ENCODE peak calls at places on chromosomes 4 and X, in six cellular contexts. D is body of pancreas; J is A549; E is mesothelial cell of epicardium; X is activated CD8-positive, alpha-beta T cell treated with anti-CD3 and anti-CD28 coated beads for 36 hours; Z is ovary. G is an unnamed sample.

GRCh38 chr4:118280501-118281218 is 72.1 kb downstream of the PRSS12 start:
- DNase-seq in D (peak; percentile 71), J (peak; percentile 18), E (peak; percentile 49), X (peak; percentile 57), Z (no peak), G (no peak)

GRCh38 chr4:156677136-156677535 is 294.5 kb downstream of the PDGFC start:
- DNase-seq in D (no peak), J (peak; percentile 20), E (no peak), X (no peak), Z (no peak), G (peak; percentile 20)

GRCh38 chr4:151717909-151718613 is 42.7 kb downstream of the GATB start:
- DNase-seq in D (no peak), J (no peak), E (no peak), X (no peak), Z (no peak), G (no peak)

GRCh38 chr4:109578846-109579245 is 18.8 kb downstream of the MCUB start:
- DNase-seq in D (no peak), J (no peak), E (no peak), X (no peak), Z (no peak), G (no peak)

GRCh38 chr4:139299536-139299935 is 1.8 kb upstream of the NAA15 start:
- DNase-seq in D (no peak), J (no peak), E (no peak), X (no peak), Z (no peak), G (no peak)

GRCh38 chr4:77437079-77437478 is 168.5 kb upstream of the CXCL13 start:
- DNase-seq in D (no peak), J (no peak), E (no peak), X (no peak), Z (no peak), G (no peak)

GRCh38 chr4:161132715-161133425 is 1030.9 kb downstream of the FSTL5 start:
- DNase-seq in D (no peak), J (no peak), E (no peak), X (no peak), Z (no peak), G (no peak)

GRCh38 chr4:184450045-184450444 is 24.3 kb downstream of the IRF2 start:
- DNase-seq in D (no peak), J (no peak), E (no peak), X (no peak), Z (no peak), G (no peak)

GRCh38 chr4:69910016-69910782 is 20.7 kb upstream of the CSN1S1 start:
- DNase-seq in D (no peak), J (no peak), E (no peak), X (no peak), Z (no peak), G (peak; percentile 9)

GRCh38 chr4:3710451-3711182 is 55.6 kb upstream of the ADRA2C start:
- DNase-seq in D (peak; percentile 28), J (no peak), E (no peak), X (no peak), Z (peak; percentile 60), G (no peak)

GRCh38 chr4:181796502-181796901 is 446.7 kb upstream of the TENM3 start:
- DNase-seq in D (no peak), J (no peak), E (no peak), X (no peak), Z (no peak), G (no peak)

GRCh38 chrX:65601126-65601525 is 66.3 kb upstream of the MSN start:
- DNase-seq in D (no peak), J (no peak), E (no peak), X (peak; percentile 55), Z (no peak), G (no peak)

GRCh38 chrX:65596270-65596669 is 61.7 kb upstream of the LAS1L start:
- DNase-seq in D (no peak), J (no peak), E (no peak), X (peak; percentile 76), Z (no peak), G (peak; percentile 33)

GRCh38 chrX:65600106-65600505 is 65.5 kb upstream of the LAS1L start:
- DNase-seq in D (no peak), J (no peak), E (no peak), X (no peak), Z (no peak), G (no peak)

GRCh38 chrX:65598559-65599147 is 64.1 kb upstream of the LAS1L start:
- DNase-seq in D (no peak), J (no peak), E (no peak), X (peak; percentile 16), Z (no peak), G (no peak)

DNA sequence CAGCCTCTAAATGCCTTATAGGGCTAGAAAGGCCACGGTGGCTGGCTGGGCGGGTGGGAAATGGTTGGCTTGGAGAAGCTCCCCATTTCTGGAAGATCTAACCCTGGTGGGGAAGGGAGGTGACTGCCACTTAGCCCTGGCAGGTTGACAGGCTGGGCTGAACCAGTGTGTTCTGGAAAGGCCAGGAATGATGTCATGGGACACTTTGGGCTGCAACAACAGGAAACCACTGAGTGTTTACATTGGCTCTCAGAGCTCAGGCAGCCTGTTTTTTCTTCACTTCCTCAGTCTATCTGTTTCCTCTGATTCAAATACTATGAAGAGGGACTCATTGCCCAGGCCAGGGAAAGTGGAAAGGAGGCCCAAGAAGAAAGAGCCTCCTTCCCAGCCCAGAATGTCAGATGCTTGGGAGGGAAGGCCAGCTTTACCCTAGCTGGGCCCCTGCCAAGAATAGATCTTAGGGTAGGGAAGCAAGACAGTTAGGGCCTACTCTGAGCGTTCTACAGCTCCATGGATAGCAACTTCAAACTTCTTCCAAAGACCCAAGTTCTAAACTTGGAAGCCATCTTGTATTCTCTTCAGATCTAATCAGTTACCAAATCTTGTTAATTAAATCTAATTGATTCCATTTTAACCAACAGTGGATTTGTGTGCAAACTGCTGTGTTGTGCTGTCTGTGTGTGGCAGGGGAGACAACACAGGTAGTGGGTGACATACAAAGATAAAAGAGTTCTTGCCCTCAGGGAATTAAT is 65.7 kb upstream of the MSN start:
- DNase-seq in D (peak; percentile 60), J (no peak), E (no peak), X (peak; percentile 68), Z (peak; percentile 67), G (no peak)
- TF ChIP-seq CTCF in D (no peak), J (no peak), E (no peak), X (no peak), Z (peak; percentile 29), G (no peak)

DNA sequence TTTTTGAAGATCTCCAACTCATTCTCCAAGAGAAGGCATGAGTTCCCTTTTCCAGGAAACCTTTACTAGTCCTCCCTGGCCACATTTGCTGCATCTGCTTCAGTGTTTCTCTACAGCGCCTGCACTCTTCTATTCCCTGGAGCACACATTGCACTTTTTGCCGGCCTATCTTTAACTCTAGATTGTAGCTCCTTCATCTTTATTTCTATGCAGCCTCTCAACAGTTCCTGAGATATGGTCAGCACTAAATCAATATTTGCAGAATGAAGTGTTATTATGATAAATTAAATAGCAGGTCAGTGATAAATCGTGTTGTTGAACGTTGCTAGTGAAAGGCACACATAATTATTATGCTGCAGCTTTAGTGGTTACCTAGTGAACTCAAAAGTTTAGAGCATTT is 88.3 kb downstream of the VCX3A start:
- DNase-seq in D (no peak), J (no peak), E (no peak), X (no peak), Z (no peak), G (no peak)
- TF ChIP-seq CTCF in D (no peak), J (no peak), E (no peak), X (no peak), Z (no peak), G (no peak)

GRCh38 chrX:152418025-152418424 is 33.1 kb downstream of the GABRA3 start:
- DNase-seq in D (no peak), J (no peak), E (no peak), X (no peak), Z (no peak), G (no peak)
- TF ChIP-seq CTCF in D (no peak), J (no peak), E (no peak), X (no peak), Z (no peak), G (no peak)

DNA sequence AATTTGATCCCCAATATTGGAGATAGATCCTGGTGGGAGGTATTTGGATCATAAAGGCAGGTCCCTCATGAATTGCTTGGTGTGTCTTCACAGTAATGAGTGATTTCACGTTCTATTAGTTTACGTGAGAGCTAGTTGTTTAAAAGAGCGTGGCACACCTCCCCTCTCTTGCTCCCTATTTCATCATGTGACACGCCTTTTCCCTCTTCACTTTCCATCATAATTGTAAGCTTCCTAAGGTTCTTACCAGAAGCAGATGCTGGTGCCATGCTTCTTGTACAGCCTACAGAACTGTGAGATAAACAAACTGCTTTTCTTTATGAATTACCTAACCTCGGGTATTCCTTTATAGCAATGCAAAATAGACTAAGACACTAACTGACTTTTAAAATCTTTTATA is 34.0 kb upstream of the FMR1 start:
- DNase-seq in D (no peak), J (no peak), E (no peak), X (no peak), Z (no peak), G (no peak)
- TF ChIP-seq CTCF in D (no peak), J (no peak), E (no peak), X (no peak), Z (no peak), G (no peak)

GRCh38 chrX:74291964-74292891 is 11.8 kb upstream of the ZCCHC13 start:
- DNase-seq in D (peak; percentile 81), J (peak; percentile 77), E (peak; percentile 72), X (peak; percentile 90), Z (peak; percentile 87), G (peak; percentile 78)
- TF ChIP-seq CTCF in D (no peak), J (peak; percentile 17), E (no peak), X (no peak), Z (no peak), G (peak; percentile 7)

GRCh38 chr4:128379860-128380259 is 92.2 kb upstream of the PGRMC2 start:
- DNase-seq in D (peak; percentile 74), J (peak; percentile 31), E (no peak), X (peak; percentile 24), Z (no peak), G (peak; percentile 36)
- TF ChIP-seq CTCF in D (peak; percentile 68), J (peak; percentile 35), E (no peak), X (no peak), Z (no peak), G (peak; percentile 42)

GRCh38 chr4:143599827-143600226 is 86.3 kb downstream of the SMARCA5 start:
- DNase-seq in D (no peak), J (no peak), E (no peak), X (no peak), Z (no peak), G (no peak)
- TF ChIP-seq CTCF in D (no peak), J (no peak), E (no peak), X (no peak), Z (no peak), G (no peak)

G was measured in GM13976.